ENCODE peak calls at places on chromosomes 7 and 10, in eight cellular contexts. V is LHCN-M2; J is NCI-H1092 treated with DMSO at 0.1 percent for 48 hours; K is thoracic aorta; P is NCI-H1417; R is renal cortical epithelial cell; U is activated CD4-positive, CD25-positive, alpha-beta regulatory T cell treated with anti-CD3 and anti-CD28 coated beads, Interleukin-2, amount 50 U/mL, for 72 hours; H is activated CD4-positive, alpha-beta T cell treated with anti-CD3 and anti-CD28 coated beads, Interleukin-2, amount 10 ng/mL, durations not matched to agents 7 days and 5 days. X is an unnamed sample.

GRCh38 chr10:98419456-98420261 is 4.7 kb upstream of the PYROXD2 start:
- DNase-seq in K (no peak), H (no peak), V (no peak), P (no peak), J (no peak), R (no peak), U (no peak), X (no peak)

GRCh38 chr7:55128693-55129394 is 110.0 kb downstream of the EGFR start:
- DNase-seq in P (no peak), V (peak), R (no peak), H (no peak), J (peak), K (no peak), U (no peak), X (peak)

GRCh38 chr10:116125180-116125579 is 147.8 kb downstream of the GFRA1 start:
- DNase-seq in U (no peak), J (no peak), V (no peak), K (no peak), R (no peak), P (no peak), H (no peak), X (no peak)

GRCh38 chr7:117138943-117139690 is 183.7 kb downstream of the WNT2 start:
- DNase-seq in V (no peak), J (no peak), K (no peak), R (no peak), P (no peak), U (no peak), H (no peak), X (no peak)

GRCh38 chr7:82633592-82633991 is 190.0 kb upstream of the CACNA2D1 start:
- DNase-seq in U (no peak), K (no peak), H (no peak), P (peak), R (no peak), J (no peak), V (no peak), X (no peak)

GRCh38 chr10:51937313-51937712 is 237.9 kb upstream of the CSTF2T start:
- DNase-seq in R (no peak), J (no peak), V (no peak), U (no peak), P (no peak), K (no peak), H (no peak), X (no peak)

GRCh38 chr7:91264924-91265681 is 870 bp downstream of the FZD1 start:
- DNase-seq in H (peak), U (no peak), V (peak), J (peak), K (no peak), P (peak), R (no peak), X (peak)

GRCh38 chr7:18262054-18262453 is 233.5 kb upstream of the HDAC9 start:
- DNase-seq in P (peak), V (peak), R (peak), H (no peak), U (no peak), J (no peak), K (no peak), X (no peak)

GRCh38 chr10:90751107-90751997 is 106.5 kb downstream of the HTR7 start:
- DNase-seq in K (no peak), J (peak), R (peak), P (peak), V (peak), U (no peak), H (peak), X (peak)

GRCh38 chr7:33872870-33873269 is 32.5 kb upstream of the BMPER start:
- DNase-seq in U (no peak), J (no peak), R (no peak), K (no peak), H (no peak), P (no peak), V (peak), X (no peak)

GRCh38 chr7:34672430-34672829 is 14.4 kb downstream of the NPSR1 start:
- DNase-seq in H (no peak), U (no peak), V (peak), R (peak), J (no peak), K (no peak), P (no peak), X (no peak)

GRCh38 chr10:110686037-110686436 is 41.9 kb downstream of the RBM20 start:
- DNase-seq in V (no peak), U (no peak), J (no peak), R (no peak), H (no peak), K (no peak), P (no peak), X (no peak)

GRCh38 chr7:37031571-37032257 is 307.4 kb upstream of the AOAH start:
- DNase-seq in J (no peak), H (peak), R (peak), P (peak), U (no peak), V (peak), K (peak), X (peak)

GRCh38 chr10:29646238-29646902 is 11.6 kb upstream of the SVIL start:
- DNase-seq in H (no peak), P (peak), R (peak), K (no peak), J (no peak), V (peak), U (no peak), X (no peak)

GRCh38 chr10:100008142-100008522 is 1.6 kb downstream of the DNMBP start:
- DNase-seq in U (no peak), R (no peak), H (no peak), J (no peak), P (no peak), K (no peak), V (peak), X (no peak)

GRCh38 chr10:12934777-12935176 is 66.7 kb downstream of the CCDC3 start:
- DNase-seq in J (no peak), K (no peak), V (peak), R (peak), H (no peak), U (no peak), P (no peak), X (no peak)

GRCh38 chr7:87317691-87318245 is 27.7 kb upstream of the CROT start:
- DNase-seq in R (no peak), H (no peak), K (no peak), P (no peak), J (no peak), U (no peak), V (no peak), X (no peak)

GRCh38 chr7:32070406-32071360 is at the start of gene PDE1C:
- DNase-seq in H (no peak), R (no peak), V (no peak), P (no peak), J (peak), U (no peak), K (no peak), X (no peak)

GRCh38 chr7:111232249-111233084 is 141.5 kb downstream of the LRRN3 start:
- DNase-seq in U (no peak), V (peak), J (no peak), K (no peak), P (no peak), R (peak), H (no peak), X (no peak)

GRCh38 chr10:133379152-133379800 is at the start of gene PAOX:
- DNase-seq in P (peak), V (peak), J (no peak), U (peak), R (no peak), K (no peak), H (peak), X (peak)

GRCh38 chr7:55538538-55538937 is 33.8 kb downstream of the VOPP1 start:
- DNase-seq in J (no peak), V (peak), P (no peak), U (no peak), R (peak), H (no peak), K (no peak), X (no peak)

GRCh38 chr7:43823941-43824340 is 45.4 kb downstream of the MRPS24 start:
- DNase-seq in U (no peak), J (no peak), H (no peak), R (no peak), V (no peak), P (no peak), K (no peak), X (no peak)

GRCh38 chr7:98619450-98620321 is 2.6 kb downstream of the NPTX2 start:
- DNase-seq in U (no peak), J (no peak), P (peak), V (peak), R (peak), K (no peak), H (no peak), X (no peak)

GRCh38 chr10:102670871-102671434 is 26.7 kb downstream of the TRIM8 start:
- DNase-seq in J (no peak), R (no peak), H (no peak), U (no peak), V (no peak), K (no peak), P (no peak), X (no peak)

GRCh38 chr7:2806571-2806970 is 37.5 kb downstream of the GNA12 start:
- DNase-seq in J (no peak), V (no peak), R (no peak), H (no peak), K (no peak), U (no peak), P (no peak), X (no peak)

GRCh38 chr7:157412021-157412443 is 75.2 kb downstream of the DNAJB6 start:
- DNase-seq in K (no peak), U (no peak), R (peak), H (peak), V (peak), P (no peak), J (no peak), X (no peak)

GRCh38 chr7:77684030-77684429 is 12.2 kb upstream of the RSBN1L start:
- DNase-seq in R (no peak), V (peak), H (no peak), P (no peak), K (peak), J (no peak), U (no peak), X (peak)

GRCh38 chr7:20107582-20107981 is 109.6 kb downstream of the MACC1 start:
- DNase-seq in R (no peak), K (no peak), J (no peak), P (no peak), V (no peak), U (no peak), H (no peak), X (no peak)

GRCh38 chr7:11449316-11449715 is 382.7 kb downstream of the THSD7A start:
- DNase-seq in K (no peak), H (no peak), U (no peak), J (no peak), R (no peak), P (no peak), V (no peak), X (no peak)

GRCh38 chr7:98227939-98228338 is 16.7 kb downstream of the BHLHA15 start:
- DNase-seq in V (no peak), R (no peak), K (no peak), P (no peak), U (no peak), J (no peak), H (no peak), X (no peak)

GRCh38 chr10:17145239-17145638 is 15.6 kb upstream of the CUBN start:
- DNase-seq in J (no peak), K (no peak), U (no peak), R (no peak), V (no peak), H (no peak), P (no peak), X (no peak)

GRCh38 chr10:76209135-76209534 is 777.7 kb downstream of the LRMDA start:
- DNase-seq in K (no peak), R (no peak), H (no peak), U (no peak), P (no peak), V (no peak), J (no peak), X (no peak)

GRCh38 chr10:80126876-80127275 is 5.7 kb upstream of the PLAC9 start:
- DNase-seq in U (no peak), K (no peak), R (no peak), V (no peak), P (no peak), H (no peak), J (no peak), X (no peak)

GRCh38 chr7:15370441-15370840 is 191.4 kb downstream of the AGMO start:
- DNase-seq in J (no peak), H (no peak), V (no peak), U (no peak), R (no peak), P (no peak), K (no peak), X (no peak)

GRCh38 chr10:30784896-30785605 is 155.5 kb upstream of the LYZL2 start:
- DNase-seq in H (no peak), P (peak), V (peak), U (peak), R (peak), J (peak), K (peak), X (peak)

GRCh38 chr7:23067271-23067670 is 38.3 kb upstream of the KLHL7 start:
- DNase-seq in K (no peak), V (peak), P (no peak), U (no peak), J (no peak), R (no peak), H (no peak), X (no peak)

GRCh38 chr7:71801996-71802395 is 610.1 kb downstream of the CALN1 start:
- DNase-seq in U (no peak), R (no peak), V (no peak), K (no peak), J (no peak), P (no peak), H (no peak), X (no peak)

GRCh38 chr7:132846086-132846485 is 235.8 kb downstream of the CHCHD3 start:
- DNase-seq in K (no peak), U (no peak), J (no peak), V (no peak), P (no peak), R (no peak), H (no peak), X (no peak)

GRCh38 chr7:55306331-55306730 is 58.8 kb upstream of the LANCL2 start:
- DNase-seq in R (no peak), K (no peak), V (no peak), U (no peak), H (no peak), P (no peak), J (no peak), X (no peak)

GRCh38 chr7:69643708-69644445 is 45.6 kb downstream of the AUTS2 start:
- DNase-seq in V (no peak), P (no peak), U (no peak), K (no peak), J (no peak), R (no peak), H (no peak), X (no peak)

X was measured in tibial nerve.